ENCODE peak calls at places on chromosomes 3 and 15, in seven cellular contexts. One of them, this sample, is unnamed.

GRCh38 chr3:149015383-149015782 is 24.0 kb downstream of the GYG1 start:
- DNase-seq in upper lobe of right lung: no peak
- DNase-seq in lower lobe of right lung: no peak
- DNase-seq in tibial artery: no peak
- DNase-seq in effector memory CD4-positive, alpha-beta T cell: no peak
- DNase-seq in SJCRH30: no peak
- DNase-seq in Caco-2: no peak
- DNase-seq in this sample: no peak

GRCh38 chr3:127015282-127016042 is 32.5 kb downstream of the PLXNA1 start:
- DNase-seq in SJCRH30: peak; percentile 24
- DNase-seq in tibial artery: no peak
- DNase-seq in effector memory CD4-positive, alpha-beta T cell: no peak
- DNase-seq in upper lobe of right lung: no peak
- DNase-seq in lower lobe of right lung: no peak
- DNase-seq in Caco-2: no peak
- DNase-seq in this sample: no peak

GRCh38 chr15:91694829-91695205 is 158.7 kb upstream of the SLCO3A1 start:
- DNase-seq in lower lobe of right lung: no peak
- DNase-seq in SJCRH30: no peak
- DNase-seq in tibial artery: peak; percentile 71
- DNase-seq in upper lobe of right lung: no peak
- DNase-seq in Caco-2: no peak
- DNase-seq in effector memory CD4-positive, alpha-beta T cell: no peak
- DNase-seq in this sample: peak; percentile 63

GRCh38 chr3:127889461-127889863 is 25.6 kb upstream of the KBTBD12 start:
- DNase-seq in tibial artery: no peak
- DNase-seq in SJCRH30: no peak
- DNase-seq in lower lobe of right lung: no peak
- DNase-seq in Caco-2: no peak
- DNase-seq in effector memory CD4-positive, alpha-beta T cell: no peak
- DNase-seq in upper lobe of right lung: no peak
- DNase-seq in this sample: no peak

GRCh38 chr3:53254190-53254809 is 1.5 kb downstream of the TKT start:
- DNase-seq in lower lobe of right lung: no peak
- DNase-seq in effector memory CD4-positive, alpha-beta T cell: no peak
- DNase-seq in upper lobe of right lung: no peak
- DNase-seq in Caco-2: no peak
- DNase-seq in tibial artery: no peak
- DNase-seq in SJCRH30: no peak
- DNase-seq in this sample: peak; percentile 36

GRCh38 chr3:50095352-50095998 is 6.8 kb downstream of the RBM5 start:
- DNase-seq in lower lobe of right lung: no peak
- DNase-seq in Caco-2: no peak
- DNase-seq in upper lobe of right lung: no peak
- DNase-seq in SJCRH30: no peak
- DNase-seq in tibial artery: no peak
- DNase-seq in effector memory CD4-positive, alpha-beta T cell: no peak
- DNase-seq in this sample: no peak

GRCh38 chr15:40238927-40239591 is at the start of gene PAK6:
- DNase-seq in effector memory CD4-positive, alpha-beta T cell: no peak
- DNase-seq in SJCRH30: peak; percentile 40
- DNase-seq in Caco-2: peak; percentile 77
- DNase-seq in upper lobe of right lung: peak; percentile 84
- DNase-seq in lower lobe of right lung: peak; percentile 66
- DNase-seq in tibial artery: no peak
- DNase-seq in this sample: peak; percentile 53

GRCh38 chr15:85782112-85782511 is 12.6 kb downstream of the KLHL25 start:
- DNase-seq in upper lobe of right lung: no peak
- DNase-seq in lower lobe of right lung: no peak
- DNase-seq in tibial artery: no peak
- DNase-seq in SJCRH30: no peak
- DNase-seq in Caco-2: no peak
- DNase-seq in effector memory CD4-positive, alpha-beta T cell: no peak
- DNase-seq in this sample: no peak

GRCh38 chr3:62601238-62601856 is 228.0 kb upstream of the FEZF2 start:
- DNase-seq in tibial artery: no peak
- DNase-seq in upper lobe of right lung: no peak
- DNase-seq in SJCRH30: peak; percentile 17
- DNase-seq in lower lobe of right lung: no peak
- DNase-seq in effector memory CD4-positive, alpha-beta T cell: no peak
- DNase-seq in Caco-2: no peak
- DNase-seq in this sample: no peak

GRCh38 chr3:96017556-96017955 is 796.8 kb upstream of the EPHA6 start:
- DNase-seq in tibial artery: no peak
- DNase-seq in SJCRH30: peak; percentile 31
- DNase-seq in effector memory CD4-positive, alpha-beta T cell: no peak
- DNase-seq in Caco-2: no peak
- DNase-seq in upper lobe of right lung: no peak
- DNase-seq in lower lobe of right lung: no peak
- DNase-seq in this sample: no peak

GRCh38 chr3:107976204-107976775 is 114.5 kb downstream of the CD47 start:
- DNase-seq in effector memory CD4-positive, alpha-beta T cell: no peak
- DNase-seq in tibial artery: no peak
- DNase-seq in SJCRH30: no peak
- DNase-seq in Caco-2: no peak
- DNase-seq in upper lobe of right lung: no peak
- DNase-seq in lower lobe of right lung: no peak
- DNase-seq in this sample: no peak

GRCh38 chr3:10090181-10090580 is 17.9 kb downstream of the FANCD2OS start:
- DNase-seq in tibial artery: no peak
- DNase-seq in lower lobe of right lung: no peak
- DNase-seq in effector memory CD4-positive, alpha-beta T cell: no peak
- DNase-seq in SJCRH30: no peak
- DNase-seq in upper lobe of right lung: no peak
- DNase-seq in Caco-2: no peak
- DNase-seq in this sample: no peak

GRCh38 chr3:172836390-172836997 is 86.0 kb downstream of the ECT2 start:
- DNase-seq in SJCRH30: peak; percentile 56
- DNase-seq in effector memory CD4-positive, alpha-beta T cell: no peak
- DNase-seq in tibial artery: no peak
- DNase-seq in Caco-2: no peak
- DNase-seq in upper lobe of right lung: no peak
- DNase-seq in lower lobe of right lung: no peak
- DNase-seq in this sample: peak; percentile 19

GRCh38 chr3:168998792-168999191 is 664.7 kb downstream of the MECOM start:
- DNase-seq in lower lobe of right lung: no peak
- DNase-seq in SJCRH30: no peak
- DNase-seq in Caco-2: no peak
- DNase-seq in upper lobe of right lung: no peak
- DNase-seq in tibial artery: no peak
- DNase-seq in effector memory CD4-positive, alpha-beta T cell: no peak
- DNase-seq in this sample: no peak

GRCh38 chr15:76711351-76711827 is 193.8 kb downstream of the SCAPER start:
- DNase-seq in SJCRH30: no peak
- DNase-seq in lower lobe of right lung: no peak
- DNase-seq in Caco-2: no peak
- DNase-seq in tibial artery: no peak
- DNase-seq in effector memory CD4-positive, alpha-beta T cell: no peak
- DNase-seq in upper lobe of right lung: no peak
- DNase-seq in this sample: no peak

GRCh38 chr3:40580494-40581091 is 55.8 kb downstream of the ZNF621 start:
- DNase-seq in Caco-2: peak; percentile 63
- DNase-seq in lower lobe of right lung: peak; percentile 55
- DNase-seq in SJCRH30: peak; percentile 83
- DNase-seq in tibial artery: peak; percentile 77
- DNase-seq in effector memory CD4-positive, alpha-beta T cell: peak; percentile 15
- DNase-seq in upper lobe of right lung: no peak
- DNase-seq in this sample: peak; percentile 73

GRCh38 chr3:121942116-121942786 is 48.0 kb downstream of the SLC15A2 start:
- DNase-seq in effector memory CD4-positive, alpha-beta T cell: no peak
- DNase-seq in upper lobe of right lung: no peak
- DNase-seq in lower lobe of right lung: no peak
- DNase-seq in SJCRH30: no peak
- DNase-seq in Caco-2: no peak
- DNase-seq in tibial artery: no peak
- DNase-seq in this sample: no peak

GRCh38 chr3:161305095-161305991 is 66.0 kb downstream of the SPTSSB start:
- DNase-seq in Caco-2: no peak
- DNase-seq in lower lobe of right lung: no peak
- DNase-seq in upper lobe of right lung: no peak
- DNase-seq in effector memory CD4-positive, alpha-beta T cell: no peak
- DNase-seq in SJCRH30: peak; percentile 19
- DNase-seq in tibial artery: no peak
- DNase-seq in this sample: no peak

GRCh38 chr3:109683746-109684145 is 346.4 kb upstream of the DPPA4 start:
- DNase-seq in effector memory CD4-positive, alpha-beta T cell: no peak
- DNase-seq in SJCRH30: no peak
- DNase-seq in lower lobe of right lung: no peak
- DNase-seq in upper lobe of right lung: no peak
- DNase-seq in tibial artery: no peak
- DNase-seq in Caco-2: no peak
- DNase-seq in this sample: no peak

GRCh38 chr3:36597422-36597821 is 166.9 kb downstream of the DCLK3 start:
- DNase-seq in lower lobe of right lung: no peak
- DNase-seq in tibial artery: no peak
- DNase-seq in effector memory CD4-positive, alpha-beta T cell: no peak
- DNase-seq in Caco-2: no peak
- DNase-seq in upper lobe of right lung: no peak
- DNase-seq in SJCRH30: no peak
- DNase-seq in this sample: no peak

GRCh38 chr3:5264093-5264610 is 76.6 kb downstream of the EDEM1 start:
- DNase-seq in Caco-2: no peak
- DNase-seq in lower lobe of right lung: no peak
- DNase-seq in tibial artery: no peak
- DNase-seq in effector memory CD4-positive, alpha-beta T cell: no peak
- DNase-seq in SJCRH30: no peak
- DNase-seq in upper lobe of right lung: no peak
- DNase-seq in this sample: no peak

GRCh38 chr15:63232400-63232799 is 43.0 kb downstream of the RAB8B start:
- DNase-seq in Caco-2: no peak
- DNase-seq in tibial artery: no peak
- DNase-seq in upper lobe of right lung: no peak
- DNase-seq in lower lobe of right lung: no peak
- DNase-seq in effector memory CD4-positive, alpha-beta T cell: no peak
- DNase-seq in SJCRH30: no peak
- DNase-seq in this sample: no peak

GRCh38 chr3:45604596-45604995 is 10.0 kb downstream of the LIMD1 start:
- DNase-seq in SJCRH30: no peak
- DNase-seq in lower lobe of right lung: no peak
- DNase-seq in tibial artery: no peak
- DNase-seq in effector memory CD4-positive, alpha-beta T cell: no peak
- DNase-seq in upper lobe of right lung: no peak
- DNase-seq in Caco-2: no peak
- DNase-seq in this sample: no peak
- H3K4me1 ChIP-seq in SJCRH30: peaks cover 58% of the 10 kb centered on the region
- H3K4me1 ChIP-seq in lower lobe of right lung: peaks cover 77% of the 10 kb centered on the region
- H3K4me1 ChIP-seq in tibial artery: peaks cover 96% of the 10 kb centered on the region
- H3K4me1 ChIP-seq in effector memory CD4-positive, alpha-beta T cell: peaks cover 7% of the 10 kb centered on the region
- H3K4me1 ChIP-seq in upper lobe of right lung: peaks cover 64% of the 10 kb centered on the region
- H3K4me1 ChIP-seq in Caco-2: no peaks in the 10 kb centered on the region
- H3K4me1 ChIP-seq in this sample: peaks cover 21% of the 10 kb centered on the region

GRCh38 chr3:152421162-152421561 is 152.4 kb downstream of the MBNL1 start:
- DNase-seq in tibial artery: no peak
- DNase-seq in SJCRH30: no peak
- DNase-seq in effector memory CD4-positive, alpha-beta T cell: no peak
- DNase-seq in upper lobe of right lung: no peak
- DNase-seq in Caco-2: no peak
- DNase-seq in lower lobe of right lung: no peak
- DNase-seq in this sample: no peak

GRCh38 chr3:152430223-152431002 is 161.7 kb downstream of the MBNL1 start:
- DNase-seq in effector memory CD4-positive, alpha-beta T cell: no peak
- DNase-seq in lower lobe of right lung: no peak
- DNase-seq in tibial artery: no peak
- DNase-seq in Caco-2: no peak
- DNase-seq in SJCRH30: no peak
- DNase-seq in upper lobe of right lung: no peak
- DNase-seq in this sample: no peak

GRCh38 chr3:152428577-152428976 is 159.8 kb downstream of the MBNL1 start:
- DNase-seq in effector memory CD4-positive, alpha-beta T cell: no peak
- DNase-seq in lower lobe of right lung: no peak
- DNase-seq in SJCRH30: no peak
- DNase-seq in tibial artery: no peak
- DNase-seq in upper lobe of right lung: no peak
- DNase-seq in Caco-2: no peak
- DNase-seq in this sample: no peak

DNA sequence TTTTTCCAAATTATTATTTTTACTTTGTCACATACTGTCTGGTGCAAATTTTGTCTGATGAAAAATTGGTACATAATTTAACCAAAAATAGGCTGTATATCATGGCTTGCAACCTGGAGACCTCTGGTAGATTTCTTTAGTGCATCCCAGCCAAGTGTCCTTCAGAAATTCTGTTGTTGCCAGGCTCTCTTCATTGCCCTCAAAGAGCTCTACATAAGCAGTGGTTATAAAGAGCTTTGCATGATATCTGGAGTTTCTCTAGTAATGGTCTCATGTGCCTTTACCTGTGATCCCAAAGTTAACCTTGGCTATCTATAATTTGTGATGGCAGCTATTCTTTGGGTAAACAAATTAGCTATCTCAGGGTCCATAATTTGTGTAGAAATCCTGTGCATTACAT is 157.7 kb downstream of the MBNL1 start:
- DNase-seq in lower lobe of right lung: no peak
- DNase-seq in upper lobe of right lung: no peak
- DNase-seq in Caco-2: no peak
- DNase-seq in SJCRH30: no peak
- DNase-seq in tibial artery: no peak
- DNase-seq in effector memory CD4-positive, alpha-beta T cell: no peak
- DNase-seq in this sample: no peak
- H3K4me1 ChIP-seq in lower lobe of right lung: peaks cover 38% of the 10 kb centered on the region
- H3K4me1 ChIP-seq in upper lobe of right lung: peaks cover 11% of the 10 kb centered on the region
- H3K4me1 ChIP-seq in Caco-2: peaks cover 7% of the 10 kb centered on the region
- H3K4me1 ChIP-seq in SJCRH30: no peaks in the 10 kb centered on the region
- H3K4me1 ChIP-seq in tibial artery: peaks cover 14% of the 10 kb centered on the region
- H3K4me1 ChIP-seq in effector memory CD4-positive, alpha-beta T cell: no peaks in the 10 kb centered on the region
- H3K4me1 ChIP-seq in this sample: no peaks in the 10 kb centered on the region

DNA sequence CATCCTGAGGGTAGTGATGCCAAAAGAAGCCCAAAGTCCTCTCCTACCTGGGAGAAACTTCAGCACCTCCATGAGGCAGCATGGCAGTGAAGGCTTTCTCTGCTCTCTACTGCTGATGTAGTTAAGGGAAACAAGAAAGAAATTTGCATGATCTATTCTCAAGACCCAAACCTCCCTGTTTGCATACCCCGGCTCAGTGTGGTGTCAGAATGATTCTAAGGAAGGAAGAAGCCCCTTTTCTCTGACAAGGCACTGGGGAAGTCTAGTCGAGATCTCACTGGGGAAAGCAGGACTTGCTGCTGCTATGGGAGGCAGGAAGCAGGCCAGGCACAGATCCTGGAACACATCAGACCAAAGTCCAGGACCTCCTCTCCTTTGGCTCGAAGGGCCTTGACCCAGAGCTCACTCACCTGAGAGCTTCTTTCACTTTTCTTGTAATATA is 89.4 kb upstream of the ICE2 start:
- DNase-seq in tibial artery: no peak
- DNase-seq in Caco-2: no peak
- DNase-seq in SJCRH30: no peak
- DNase-seq in effector memory CD4-positive, alpha-beta T cell: no peak
- DNase-seq in upper lobe of right lung: no peak
- DNase-seq in lower lobe of right lung: no peak
- DNase-seq in this sample: no peak
- H3K4me1 ChIP-seq in tibial artery: no peaks in the 10 kb centered on the region
- H3K4me1 ChIP-seq in Caco-2: peaks cover 2% of the 10 kb centered on the region
- H3K4me1 ChIP-seq in SJCRH30: no peaks in the 10 kb centered on the region
- H3K4me1 ChIP-seq in effector memory CD4-positive, alpha-beta T cell: peaks cover 66% of the 10 kb centered on the region
- H3K4me1 ChIP-seq in upper lobe of right lung: no peaks in the 10 kb centered on the region
- H3K4me1 ChIP-seq in lower lobe of right lung: peaks cover 21% of the 10 kb centered on the region
- H3K4me1 ChIP-seq in this sample: no peaks in the 10 kb centered on the region

GRCh38 chr15:78061963-78062427 is 15.5 kb downstream of the TBC1D2B start:
- DNase-seq in upper lobe of right lung: no peak
- DNase-seq in Caco-2: no peak
- DNase-seq in tibial artery: peak; percentile 65
- DNase-seq in SJCRH30: peak; percentile 61
- DNase-seq in effector memory CD4-positive, alpha-beta T cell: no peak
- DNase-seq in lower lobe of right lung: no peak
- DNase-seq in this sample: no peak
- H3K4me1 ChIP-seq in upper lobe of right lung: peaks cover 91% of the 10 kb centered on the region
- H3K4me1 ChIP-seq in Caco-2: peaks cover 16% of the 10 kb centered on the region
- H3K4me1 ChIP-seq in tibial artery: peaks cover 77% of the 10 kb centered on the region
- H3K4me1 ChIP-seq in SJCRH30: peaks cover 64% of the 10 kb centered on the region
- H3K4me1 ChIP-seq in effector memory CD4-positive, alpha-beta T cell: peaks cover 69% of the 10 kb centered on the region
- H3K4me1 ChIP-seq in lower lobe of right lung: peaks cover 98% of the 10 kb centered on the region
- H3K4me1 ChIP-seq in this sample: peaks cover 49% of the 10 kb centered on the region

GRCh38 chr3:187968883-187969580 is 184.9 kb upstream of the LPP start:
- DNase-seq in SJCRH30: no peak
- DNase-seq in upper lobe of right lung: no peak
- DNase-seq in effector memory CD4-positive, alpha-beta T cell: no peak
- DNase-seq in Caco-2: no peak
- DNase-seq in lower lobe of right lung: no peak
- DNase-seq in tibial artery: no peak
- DNase-seq in this sample: peak; percentile 22
- H3K4me1 ChIP-seq in SJCRH30: no peaks in the 10 kb centered on the region
- H3K4me1 ChIP-seq in upper lobe of right lung: peaks cover 17% of the 10 kb centered on the region
- H3K4me1 ChIP-seq in effector memory CD4-positive, alpha-beta T cell: peaks cover 4% of the 10 kb centered on the region
- H3K4me1 ChIP-seq in Caco-2: peaks cover 8% of the 10 kb centered on the region
- H3K4me1 ChIP-seq in lower lobe of right lung: peaks cover 14% of the 10 kb centered on the region
- H3K4me1 ChIP-seq in tibial artery: no peaks in the 10 kb centered on the region
- H3K4me1 ChIP-seq in this sample: no peaks in the 10 kb centered on the region

This sample was measured in ovary.